ENCODE peak calls at places on chromosomes 16 and 17, in ten cellular contexts. One of them, this sample, is unnamed.

GRCh38 chr16:4381072-4381934 is 9.7 kb downstream of the VASN start:
- DNase-seq in H9: no peak
- DNase-seq in transverse colon: no peak
- DNase-seq in sigmoid colon: no peak
- DNase-seq in heart left ventricle: peak; percentile 33
- DNase-seq in HCT116: no peak
- DNase-seq in naive thymus-derived CD4-positive, alpha-beta T cell: no peak
- DNase-seq in A549: no peak
- DNase-seq in uterus: no peak
- DNase-seq in kidney: peak; percentile 93
- DNase-seq in this sample: no peak

GRCh38 chr16:89313583-89313982 is 96.1 kb downstream of the ZNF778 start:
- DNase-seq in H9: no peak
- DNase-seq in transverse colon: no peak
- DNase-seq in sigmoid colon: no peak
- DNase-seq in heart left ventricle: no peak
- DNase-seq in HCT116: no peak
- DNase-seq in naive thymus-derived CD4-positive, alpha-beta T cell: no peak
- DNase-seq in A549: no peak
- DNase-seq in uterus: no peak
- DNase-seq in kidney: no peak
- DNase-seq in this sample: no peak

GRCh38 chr17:34401165-34401564 is 38.1 kb upstream of the CCL1 start:
- DNase-seq in H9: peak; percentile 25
- DNase-seq in transverse colon: no peak
- DNase-seq in sigmoid colon: no peak
- DNase-seq in heart left ventricle: no peak
- DNase-seq in HCT116: no peak
- DNase-seq in naive thymus-derived CD4-positive, alpha-beta T cell: no peak
- DNase-seq in A549: no peak
- DNase-seq in uterus: no peak
- DNase-seq in kidney: no peak
- DNase-seq in this sample: no peak

GRCh38 chr16:78324649-78325274 is 225.3 kb downstream of the WWOX start:
- DNase-seq in H9: peak; percentile 31
- DNase-seq in transverse colon: no peak
- DNase-seq in sigmoid colon: no peak
- DNase-seq in heart left ventricle: no peak
- DNase-seq in HCT116: no peak
- DNase-seq in naive thymus-derived CD4-positive, alpha-beta T cell: no peak
- DNase-seq in A549: no peak
- DNase-seq in uterus: no peak
- DNase-seq in kidney: no peak
- DNase-seq in this sample: no peak

GRCh38 chr17:32944248-32945020 is 16.5 kb downstream of the TMEM98 start:
- DNase-seq in H9: no peak
- DNase-seq in transverse colon: no peak
- DNase-seq in sigmoid colon: no peak
- DNase-seq in heart left ventricle: no peak
- DNase-seq in HCT116: no peak
- DNase-seq in naive thymus-derived CD4-positive, alpha-beta T cell: no peak
- DNase-seq in A549: no peak
- DNase-seq in uterus: no peak
- DNase-seq in kidney: no peak
- DNase-seq in this sample: no peak

GRCh38 chr17:65389426-65389825 is 172.0 kb downstream of the AXIN2 start:
- DNase-seq in H9: no peak
- DNase-seq in transverse colon: no peak
- DNase-seq in sigmoid colon: no peak
- DNase-seq in heart left ventricle: no peak
- DNase-seq in HCT116: no peak
- DNase-seq in naive thymus-derived CD4-positive, alpha-beta T cell: no peak
- DNase-seq in A549: no peak
- DNase-seq in uterus: no peak
- DNase-seq in kidney: no peak
- DNase-seq in this sample: no peak

GRCh38 chr17:42531455-42532354 is 4.3 kb upstream of the NAGLU start:
- DNase-seq in H9: peak; percentile 77
- DNase-seq in transverse colon: peak; percentile 76
- DNase-seq in sigmoid colon: peak; percentile 83
- DNase-seq in heart left ventricle: peak; percentile 79
- DNase-seq in HCT116: no peak
- DNase-seq in naive thymus-derived CD4-positive, alpha-beta T cell: peak; percentile 47
- DNase-seq in A549: no peak
- DNase-seq in uterus: peak; percentile 75
- DNase-seq in kidney: peak; percentile 89
- DNase-seq in this sample: no peak

GRCh38 chr17:40646791-40647548 is 648 bp downstream of the SMARCE1 start:
- DNase-seq in H9: no peak
- DNase-seq in transverse colon: no peak
- DNase-seq in sigmoid colon: no peak
- DNase-seq in heart left ventricle: no peak
- DNase-seq in HCT116: peak; percentile 28
- DNase-seq in naive thymus-derived CD4-positive, alpha-beta T cell: no peak
- DNase-seq in A549: peak; percentile 69
- DNase-seq in uterus: no peak
- DNase-seq in kidney: no peak
- DNase-seq in this sample: no peak

GRCh38 chr16:11105038-11105903 is 150.7 kb downstream of the SOCS1 start:
- DNase-seq in H9: no peak
- DNase-seq in transverse colon: peak; percentile 41
- DNase-seq in sigmoid colon: peak; percentile 79
- DNase-seq in heart left ventricle: no peak
- DNase-seq in HCT116: no peak
- DNase-seq in naive thymus-derived CD4-positive, alpha-beta T cell: no peak
- DNase-seq in A549: no peak
- DNase-seq in uterus: peak; percentile 55
- DNase-seq in kidney: peak; percentile 48
- DNase-seq in this sample: no peak
- H3K4me1 ChIP-seq in H9: no peaks in the 10 kb centered on the region
- H3K4me1 ChIP-seq in transverse colon: peaks cover 48% of the 10 kb centered on the region
- H3K4me1 ChIP-seq in sigmoid colon: peaks cover 61% of the 10 kb centered on the region
- H3K4me1 ChIP-seq in heart left ventricle: peaks cover 9% of the 10 kb centered on the region
- H3K4me1 ChIP-seq in HCT116: peaks cover 4% of the 10 kb centered on the region
- H3K4me1 ChIP-seq in naive thymus-derived CD4-positive, alpha-beta T cell: peaks cover 16% of the 10 kb centered on the region
- H3K4me1 ChIP-seq in A549: no peaks in the 10 kb centered on the region
- H3K4me1 ChIP-seq in uterus: peaks cover 4% of the 10 kb centered on the region
- H3K4me1 ChIP-seq in kidney: peaks cover 23% of the 10 kb centered on the region
- H3K4me1 ChIP-seq in this sample: peaks cover 11% of the 10 kb centered on the region

GRCh38 chr16:49514391-49514980 is 140.9 kb downstream of the C16orf78 start:
- DNase-seq in H9: no peak
- DNase-seq in transverse colon: no peak
- DNase-seq in sigmoid colon: no peak
- DNase-seq in heart left ventricle: no peak
- DNase-seq in HCT116: no peak
- DNase-seq in naive thymus-derived CD4-positive, alpha-beta T cell: no peak
- DNase-seq in A549: no peak
- DNase-seq in uterus: no peak
- DNase-seq in kidney: peak; percentile 52
- DNase-seq in this sample: no peak

GRCh38 chr16:49505556-49505955 is 132.0 kb downstream of the C16orf78 start:
- DNase-seq in H9: no peak
- DNase-seq in transverse colon: no peak
- DNase-seq in sigmoid colon: no peak
- DNase-seq in heart left ventricle: no peak
- DNase-seq in HCT116: no peak
- DNase-seq in naive thymus-derived CD4-positive, alpha-beta T cell: no peak
- DNase-seq in A549: no peak
- DNase-seq in uterus: no peak
- DNase-seq in kidney: no peak
- DNase-seq in this sample: peak; percentile 9

GRCh38 chr16:49513040-49513439 is 139.4 kb downstream of the C16orf78 start:
- DNase-seq in H9: peak; percentile 64
- DNase-seq in transverse colon: no peak
- DNase-seq in sigmoid colon: no peak
- DNase-seq in heart left ventricle: no peak
- DNase-seq in HCT116: no peak
- DNase-seq in naive thymus-derived CD4-positive, alpha-beta T cell: no peak
- DNase-seq in A549: peak; percentile 31
- DNase-seq in uterus: no peak
- DNase-seq in kidney: peak; percentile 57
- DNase-seq in this sample: no peak

GRCh38 chr16:49510676-49511305 is 137.2 kb downstream of the C16orf78 start:
- DNase-seq in H9: no peak
- DNase-seq in transverse colon: no peak
- DNase-seq in sigmoid colon: no peak
- DNase-seq in heart left ventricle: no peak
- DNase-seq in HCT116: no peak
- DNase-seq in naive thymus-derived CD4-positive, alpha-beta T cell: no peak
- DNase-seq in A549: no peak
- DNase-seq in uterus: no peak
- DNase-seq in kidney: peak; percentile 50
- DNase-seq in this sample: no peak

DNA sequence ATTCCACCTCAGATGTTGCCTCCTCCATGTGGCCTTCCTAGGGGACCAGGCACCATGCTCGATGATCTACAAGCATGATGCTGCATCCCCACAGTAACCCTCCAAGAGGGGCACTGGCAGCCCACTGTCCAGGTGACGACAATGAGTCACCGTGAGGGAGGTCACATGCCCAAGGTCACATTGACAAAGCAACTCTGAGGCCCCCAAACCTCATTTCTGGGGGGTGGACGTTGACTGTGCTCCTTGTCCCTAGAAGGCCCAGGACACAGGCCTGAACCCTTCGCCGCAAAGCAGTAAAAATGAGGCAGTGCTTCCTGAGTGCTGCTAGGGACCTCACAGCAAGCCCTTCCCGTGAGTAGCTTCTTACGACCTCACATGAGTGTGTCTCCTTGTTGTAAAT is 136.5 kb downstream of the C16orf78 start:
- DNase-seq in H9: no peak
- DNase-seq in transverse colon: no peak
- DNase-seq in sigmoid colon: no peak
- DNase-seq in heart left ventricle: no peak
- DNase-seq in HCT116: no peak
- DNase-seq in naive thymus-derived CD4-positive, alpha-beta T cell: no peak
- DNase-seq in A549: no peak
- DNase-seq in uterus: no peak
- DNase-seq in kidney: no peak
- DNase-seq in this sample: no peak
- H3K4me1 ChIP-seq in H9: no peaks in the 10 kb centered on the region
- H3K4me1 ChIP-seq in transverse colon: no peaks in the 10 kb centered on the region
- H3K4me1 ChIP-seq in sigmoid colon: no peaks in the 10 kb centered on the region
- H3K4me1 ChIP-seq in heart left ventricle: no peaks in the 10 kb centered on the region
- H3K4me1 ChIP-seq in HCT116: no peaks in the 10 kb centered on the region
- H3K4me1 ChIP-seq in naive thymus-derived CD4-positive, alpha-beta T cell: no peaks in the 10 kb centered on the region
- H3K4me1 ChIP-seq in A549: no peaks in the 10 kb centered on the region
- H3K4me1 ChIP-seq in uterus: no peaks in the 10 kb centered on the region
- H3K4me1 ChIP-seq in kidney: no peaks in the 10 kb centered on the region
- H3K4me1 ChIP-seq in this sample: no peaks in the 10 kb centered on the region

GRCh38 chr16:57704905-57705852 is 10.6 kb downstream of the DRC7 start:
- DNase-seq in H9: no peak
- DNase-seq in transverse colon: no peak
- DNase-seq in sigmoid colon: peak; percentile 29
- DNase-seq in heart left ventricle: no peak
- DNase-seq in HCT116: no peak
- DNase-seq in naive thymus-derived CD4-positive, alpha-beta T cell: no peak
- DNase-seq in A549: no peak
- DNase-seq in uterus: no peak
- DNase-seq in kidney: no peak
- DNase-seq in this sample: no peak

GRCh38 chr16:57709663-57710062 is 15.1 kb downstream of the DRC7 start:
- DNase-seq in H9: no peak
- DNase-seq in transverse colon: no peak
- DNase-seq in sigmoid colon: peak; percentile 36
- DNase-seq in heart left ventricle: no peak
- DNase-seq in HCT116: no peak
- DNase-seq in naive thymus-derived CD4-positive, alpha-beta T cell: no peak
- DNase-seq in A549: no peak
- DNase-seq in uterus: no peak
- DNase-seq in kidney: no peak
- DNase-seq in this sample: no peak

GRCh38 chr16:57708168-57708567 is 13.6 kb downstream of the DRC7 start:
- DNase-seq in H9: no peak
- DNase-seq in transverse colon: no peak
- DNase-seq in sigmoid colon: peak; percentile 11
- DNase-seq in heart left ventricle: no peak
- DNase-seq in HCT116: no peak
- DNase-seq in naive thymus-derived CD4-positive, alpha-beta T cell: no peak
- DNase-seq in A549: no peak
- DNase-seq in uterus: no peak
- DNase-seq in kidney: no peak
- DNase-seq in this sample: no peak

GRCh38 chr16:57706717-57707116 is 12.1 kb downstream of the DRC7 start:
- DNase-seq in H9: no peak
- DNase-seq in transverse colon: no peak
- DNase-seq in sigmoid colon: no peak
- DNase-seq in heart left ventricle: no peak
- DNase-seq in HCT116: no peak
- DNase-seq in naive thymus-derived CD4-positive, alpha-beta T cell: no peak
- DNase-seq in A549: no peak
- DNase-seq in uterus: no peak
- DNase-seq in kidney: no peak
- DNase-seq in this sample: no peak

GRCh38 chr16:57707331-57707730 is 12.7 kb downstream of the DRC7 start:
- DNase-seq in H9: no peak
- DNase-seq in transverse colon: no peak
- DNase-seq in sigmoid colon: peak; percentile 24
- DNase-seq in heart left ventricle: no peak
- DNase-seq in HCT116: no peak
- DNase-seq in naive thymus-derived CD4-positive, alpha-beta T cell: no peak
- DNase-seq in A549: no peak
- DNase-seq in uterus: no peak
- DNase-seq in kidney: no peak
- DNase-seq in this sample: no peak
- H3K4me1 ChIP-seq in H9: no peaks in the 10 kb centered on the region
- H3K4me1 ChIP-seq in transverse colon: no peaks in the 10 kb centered on the region
- H3K4me1 ChIP-seq in sigmoid colon: no peaks in the 10 kb centered on the region
- H3K4me1 ChIP-seq in heart left ventricle: no peaks in the 10 kb centered on the region
- H3K4me1 ChIP-seq in HCT116: no peaks in the 10 kb centered on the region
- H3K4me1 ChIP-seq in naive thymus-derived CD4-positive, alpha-beta T cell: no peaks in the 10 kb centered on the region
- H3K4me1 ChIP-seq in A549: peaks cover 13% of the 10 kb centered on the region
- H3K4me1 ChIP-seq in uterus: no peaks in the 10 kb centered on the region
- H3K4me1 ChIP-seq in kidney: no peaks in the 10 kb centered on the region
- H3K4me1 ChIP-seq in this sample: no peaks in the 10 kb centered on the region

GRCh38 chr16:85629326-85629725 is 16.2 kb downstream of the GSE1 start:
- DNase-seq in H9: no peak
- DNase-seq in transverse colon: no peak
- DNase-seq in sigmoid colon: no peak
- DNase-seq in heart left ventricle: peak; percentile 59
- DNase-seq in HCT116: no peak
- DNase-seq in naive thymus-derived CD4-positive, alpha-beta T cell: no peak
- DNase-seq in A549: no peak
- DNase-seq in uterus: no peak
- DNase-seq in kidney: no peak
- DNase-seq in this sample: no peak

GRCh38 chr16:85627835-85628556 is 14.9 kb downstream of the GSE1 start:
- DNase-seq in H9: no peak
- DNase-seq in transverse colon: no peak
- DNase-seq in sigmoid colon: no peak
- DNase-seq in heart left ventricle: peak; percentile 78
- DNase-seq in HCT116: no peak
- DNase-seq in naive thymus-derived CD4-positive, alpha-beta T cell: no peak
- DNase-seq in A549: no peak
- DNase-seq in uterus: no peak
- DNase-seq in kidney: no peak
- DNase-seq in this sample: no peak

GRCh38 chr16:85629853-85630252 is 16.7 kb downstream of the GSE1 start:
- DNase-seq in H9: no peak
- DNase-seq in transverse colon: no peak
- DNase-seq in sigmoid colon: no peak
- DNase-seq in heart left ventricle: no peak
- DNase-seq in HCT116: no peak
- DNase-seq in naive thymus-derived CD4-positive, alpha-beta T cell: no peak
- DNase-seq in A549: no peak
- DNase-seq in uterus: no peak
- DNase-seq in kidney: no peak
- DNase-seq in this sample: no peak

GRCh38 chr16:85627102-85627834 is 14.1 kb downstream of the GSE1 start:
- DNase-seq in H9: no peak
- DNase-seq in transverse colon: no peak
- DNase-seq in sigmoid colon: no peak
- DNase-seq in heart left ventricle: no peak
- DNase-seq in HCT116: no peak
- DNase-seq in naive thymus-derived CD4-positive, alpha-beta T cell: no peak
- DNase-seq in A549: no peak
- DNase-seq in uterus: no peak
- DNase-seq in kidney: no peak
- DNase-seq in this sample: no peak

DNA sequence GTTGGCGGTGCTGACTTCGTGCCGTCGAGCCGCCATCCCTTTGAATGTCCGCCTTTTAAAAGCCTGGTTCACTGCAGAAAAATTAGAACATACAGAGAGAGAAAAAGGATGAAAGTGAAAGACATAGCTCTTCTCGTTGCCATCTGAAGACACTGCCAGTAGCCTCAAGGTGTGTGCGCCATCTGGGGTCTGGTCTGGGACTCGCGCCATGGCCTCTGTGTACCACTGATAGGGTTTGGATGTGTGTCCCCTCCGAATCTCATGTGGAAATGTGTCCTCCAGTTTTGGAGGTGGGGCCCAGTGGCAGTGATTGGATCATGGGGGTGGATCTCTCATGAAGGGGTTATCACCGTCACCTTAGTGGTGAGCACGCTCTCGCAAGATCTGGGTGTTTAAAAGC is 15.5 kb downstream of the GSE1 start:
- DNase-seq in H9: no peak
- DNase-seq in transverse colon: no peak
- DNase-seq in sigmoid colon: no peak
- DNase-seq in heart left ventricle: no peak
- DNase-seq in HCT116: no peak
- DNase-seq in naive thymus-derived CD4-positive, alpha-beta T cell: no peak
- DNase-seq in A549: no peak
- DNase-seq in uterus: no peak
- DNase-seq in kidney: no peak
- DNase-seq in this sample: no peak
- H3K4me1 ChIP-seq in H9: peaks cover 3% of the 10 kb centered on the region
- H3K4me1 ChIP-seq in transverse colon: peaks cover 37% of the 10 kb centered on the region
- H3K4me1 ChIP-seq in sigmoid colon: peaks cover 39% of the 10 kb centered on the region
- H3K4me1 ChIP-seq in heart left ventricle: peaks cover 5% of the 10 kb centered on the region
- H3K4me1 ChIP-seq in HCT116: no peaks in the 10 kb centered on the region
- H3K4me1 ChIP-seq in naive thymus-derived CD4-positive, alpha-beta T cell: no peaks in the 10 kb centered on the region
- H3K4me1 ChIP-seq in A549: no peaks in the 10 kb centered on the region
- H3K4me1 ChIP-seq in uterus: no peaks in the 10 kb centered on the region
- H3K4me1 ChIP-seq in kidney: peaks cover 15% of the 10 kb centered on the region
- H3K4me1 ChIP-seq in this sample: no peaks in the 10 kb centered on the region